ENCODE peak calls at places on chromosomes 5 and 9, in ten cellular contexts. X is HepG2; G is spleen; M is IMR-90; U is CD4-positive, alpha-beta memory T cell; W is substantia nigra; Y is fibroblast of lung; N is prostate gland; C is lower lobe of right lung; V is effector memory CD4-positive, alpha-beta T cell. T is an unnamed sample.

GRCh38 chr5:60332244-60333018 is 367.5 kb downstream of the DEPDC1B start:
- DNase-seq in C (no peak), M (peak; percentile 37), X (no peak), N (no peak), V (no peak), Y (peak; percentile 62), W (no peak), U (no peak), G (no peak), T (peak; percentile 67)

GRCh38 chr5:118407958-118408357 is 580.4 kb downstream of the DTWD2 start:
- DNase-seq in G (no peak), Y (no peak), U (no peak), X (no peak), M (no peak), V (no peak), W (no peak), N (no peak), C (no peak), T (no peak)

GRCh38 chr5:174818430-174818829 is 94.0 kb downstream of the MSX2 start:
- DNase-seq in G (no peak), M (no peak), W (no peak), Y (no peak), U (no peak), V (no peak), N (no peak), X (no peak), C (no peak), T (no peak)

GRCh38 chr9:71756753-71757152 is 11.6 kb downstream of the CEMIP2 start:
- DNase-seq in G (no peak), N (no peak), X (peak; percentile 65), M (no peak), Y (no peak), U (no peak), V (no peak), C (no peak), W (no peak), T (no peak)

GRCh38 chr9:33130501-33130900 is 36.6 kb downstream of the B4GALT1 start:
- DNase-seq in X (no peak), W (no peak), N (no peak), C (no peak), M (peak; percentile 46), U (no peak), G (peak; percentile 57), V (no peak), Y (peak; percentile 69), T (peak; percentile 60)

GRCh38 chr9:77980622-77981021 is 51.0 kb downstream of the GNAQ start:
- DNase-seq in M (peak; percentile 81), Y (peak; percentile 67), G (no peak), U (no peak), N (no peak), X (no peak), C (no peak), V (no peak), W (no peak), T (peak; percentile 54)

GRCh38 chr5:180831139-180832080 is 28.8 kb upstream of the MGAT1 start:
- DNase-seq in U (peak; percentile 72), Y (peak; percentile 68), N (peak; percentile 88), W (peak; percentile 70), X (no peak), C (peak; percentile 92), M (peak; percentile 60), G (peak; percentile 97), V (peak; percentile 63), T (no peak)

GRCh38 chr9:136137321-136138054 is 18.8 kb upstream of the TMEM250 start:
- DNase-seq in U (no peak), C (no peak), V (no peak), X (peak; percentile 15), G (no peak), W (no peak), M (no peak), Y (no peak), N (no peak), T (no peak)

GRCh38 chr5:134503088-134503936 is 22.2 kb upstream of the JADE2 start:
- DNase-seq in C (peak; percentile 62), U (peak; percentile 35), W (no peak), X (peak; percentile 93), G (peak; percentile 80), M (peak; percentile 99), Y (peak; percentile 99), V (peak; percentile 43), N (no peak), T (peak; percentile 99)

GRCh38 chr5:109656829-109657228 is 32.9 kb upstream of the MAN2A1 start:
- DNase-seq in Y (peak; percentile 96), M (peak; percentile 29), C (peak; percentile 70), G (peak; percentile 85), N (peak; percentile 11), W (no peak), X (no peak), U (peak; percentile 65), V (peak; percentile 50), T (peak; percentile 94)

GRCh38 chr5:108321341-108321740 is 60.6 kb downstream of the FBXL17 start:
- DNase-seq in X (no peak), U (no peak), G (no peak), Y (no peak), W (no peak), C (no peak), M (no peak), V (no peak), N (no peak), T (no peak)

GRCh38 chr5:108311682-108312081 is 70.2 kb downstream of the FBXL17 start:
- DNase-seq in U (no peak), X (no peak), M (no peak), G (no peak), W (no peak), C (no peak), N (no peak), Y (no peak), V (no peak), T (no peak)

GRCh38 chr5:108312258-108312657 is 69.6 kb downstream of the FBXL17 start:
- DNase-seq in C (no peak), Y (no peak), X (no peak), M (no peak), G (no peak), N (no peak), U (no peak), W (no peak), V (no peak), T (peak; percentile 22)

DNA sequence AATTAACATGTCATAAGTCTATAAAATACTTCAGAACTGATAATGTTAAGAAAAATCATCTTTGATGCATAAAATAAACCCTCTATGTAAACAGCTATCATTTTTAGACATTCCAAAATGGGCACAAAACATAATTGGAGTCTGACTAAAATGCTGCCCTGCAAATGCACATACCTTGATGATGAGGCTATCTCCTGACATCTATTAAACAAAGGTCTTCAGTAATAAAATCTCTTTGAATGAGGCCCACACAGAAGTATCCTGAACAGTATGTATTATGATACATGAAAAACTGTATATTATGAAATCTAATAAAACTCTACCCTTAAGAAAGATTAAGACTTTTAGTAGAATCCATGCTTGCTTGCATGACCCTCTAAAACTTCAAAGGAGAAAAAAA is 66.1 kb downstream of the FBXL17 start:
- DNase-seq in U (no peak), C (no peak), X (no peak), G (no peak), W (no peak), M (peak; percentile 23), V (no peak), Y (peak; percentile 21), N (no peak), T (peak; percentile 61)
- H3K27ac ChIP-seq in U (no peak overlapping the region), C (no peak overlapping the region), X (no peak overlapping the region), G (no peak overlapping the region), W (no peak overlapping the region), M (no peak overlapping the region), V (no peak overlapping the region), Y (no peak overlapping the region), N (no peak overlapping the region), T (no peak overlapping the region)

DNA sequence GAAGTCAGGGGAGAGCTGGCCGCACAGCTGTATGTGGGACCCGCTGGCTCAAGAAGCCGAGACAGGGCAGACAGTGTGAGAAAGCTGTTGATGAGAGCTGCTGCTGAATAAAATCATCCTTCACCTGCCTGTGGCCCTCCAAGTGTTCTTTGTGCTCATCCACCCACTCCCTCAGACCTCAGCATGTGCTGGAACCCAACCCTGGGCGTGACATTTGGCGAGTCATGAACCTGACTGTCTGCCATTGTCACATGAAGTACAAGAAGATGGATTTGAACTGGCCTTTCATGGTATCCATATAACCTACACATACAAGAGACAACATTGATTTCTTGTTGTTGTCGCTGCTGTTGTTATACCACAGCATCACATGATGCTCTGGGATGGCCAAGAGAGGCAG is 139.7 kb upstream of the PLCXD3 start:
- DNase-seq in W (no peak), X (no peak), C (no peak), G (no peak), M (no peak), U (no peak), V (no peak), Y (no peak), N (no peak), T (no peak)
- H3K27ac ChIP-seq in W (no peak overlapping the region), X (no peak overlapping the region), C (no peak overlapping the region), G (no peak overlapping the region), M (no peak overlapping the region), U (no peak overlapping the region), V (no peak overlapping the region), Y (no peak overlapping the region), N (no peak overlapping the region), T (no peak overlapping the region)

GRCh38 chr9:134682026-134682425 is 40.4 kb downstream of the COL5A1 start:
- DNase-seq in M (no peak), X (no peak), Y (no peak), V (no peak), C (no peak), U (no peak), W (no peak), N (no peak), G (peak; percentile 55), T (no peak)
- H3K27ac ChIP-seq in M (no peak overlapping the region), X (no peak overlapping the region), Y (no peak overlapping the region), V (no peak overlapping the region), C (no peak overlapping the region), U (no peak overlapping the region), W (no peak overlapping the region), N (no peak overlapping the region), G (no peak overlapping the region), T (no peak overlapping the region)

GRCh38 chr5:122105909-122106308 is 23.4 kb upstream of the ZNF474 start:
- DNase-seq in N (no peak), W (no peak), X (no peak), U (no peak), Y (no peak), M (no peak), V (no peak), C (no peak), G (no peak), T (no peak)
- H3K27ac ChIP-seq in N (no peak overlapping the region), W (no peak overlapping the region), X (no peak overlapping the region), U (no peak overlapping the region), Y (no peak overlapping the region), M (no peak overlapping the region), V (no peak overlapping the region), C (no peak overlapping the region), G (no peak overlapping the region), T (no peak overlapping the region)

DNA sequence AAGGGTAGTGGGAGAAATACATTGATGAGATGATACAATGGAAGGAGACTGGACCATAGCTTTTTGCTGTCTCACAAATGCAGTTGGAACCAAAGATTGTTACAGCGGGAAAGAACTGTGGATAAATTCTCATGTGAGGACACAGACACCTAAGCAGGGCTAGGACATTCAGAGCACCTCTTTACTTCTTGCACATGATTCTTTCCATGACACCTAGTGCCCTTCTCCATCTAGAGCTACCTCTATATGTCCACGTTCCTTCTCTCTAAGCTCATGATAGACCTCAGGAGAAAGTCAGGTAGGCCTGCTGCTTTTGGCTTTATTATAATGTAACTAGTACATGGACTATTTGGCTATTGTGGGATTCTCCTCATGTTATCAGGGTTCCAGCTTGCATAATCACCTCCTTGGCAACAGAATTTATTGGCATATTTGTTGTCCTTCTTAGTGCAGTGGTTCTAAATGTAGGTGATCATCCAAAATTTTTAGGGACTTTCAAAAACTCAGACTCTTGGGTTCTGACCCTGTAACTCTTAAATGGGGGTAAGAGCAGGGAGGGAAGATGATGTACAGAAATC is 27.2 kb downstream of the NR3C1 start:
- DNase-seq in X (no peak), U (no peak), Y (no peak), V (no peak), M (no peak), G (no peak), C (no peak), W (no peak), N (no peak), T (no peak)
- H3K27ac ChIP-seq in X (no peak overlapping the region), U (no peak overlapping the region), Y (no peak overlapping the region), V (no peak overlapping the region), M (no peak overlapping the region), G (no peak overlapping the region), C (no peak overlapping the region), W (no peak overlapping the region), N (no peak overlapping the region), T (peak overlapping the region; percentile 6)

T was measured in foreskin keratinocyte.